ENCODE peak calls at places on chromosomes 13 and 19, in five cellular contexts. G is K562, X is HepG2, N is GM12878, S is SK-N-SH. R is an unnamed sample.
A peak's percentile ranks its signal among the peaks of the same experiment; 100 is the strongest.

GRCh38 chr19:10000171-10000826 is 10.0 kb downstream of the COL5A3 start:
- DNase-seq in G (peak; percentile 85), X (peak; percentile 57), N (no peak), S (peak; percentile 89), R (peak; percentile 62)

GRCh38 chr13:108917581-108917980 is 288.2 kb downstream of the MYO16 start:
- DNase-seq in G (no peak), X (no peak), N (no peak), S (no peak), R (no peak)

GRCh38 chr13:41782086-41782485 is 178.8 kb downstream of the VWA8 start:
- DNase-seq in G (no peak), X (peak; percentile 24), N (no peak), S (no peak), R (no peak)

GRCh38 chr19:35786299-35787160 is 11.2 kb downstream of the ARHGAP33 start:
- DNase-seq in G (no peak), X (no peak), N (no peak), S (no peak), R (no peak)

GRCh38 chr19:13953021-13953531 is 767 bp downstream of the DCAF15 start:
- DNase-seq in G (peak; percentile 67), X (no peak), N (no peak), S (no peak), R (no peak)

GRCh38 chr13:80164451-80164850 is 176.5 kb downstream of the SPRY2 start:
- DNase-seq in G (no peak), X (no peak), N (no peak), S (no peak), R (no peak)

GRCh38 chr19:20038358-20039202 is 725 bp downstream of the ZNF682 start:
- DNase-seq in G (no peak), X (no peak), N (no peak), S (no peak), R (no peak)

GRCh38 chr19:16073988-16074387 is 2.3 kb upstream of the TPM4 start:
- DNase-seq in G (no peak), X (no peak), N (no peak), S (no peak), R (no peak)

GRCh38 chr13:95146486-95146885 is 154.8 kb downstream of the ABCC4 start:
- DNase-seq in G (no peak), X (no peak), N (no peak), S (no peak), R (no peak)

GRCh38 chr19:50969413-50969760 is at the start of gene KLK6:
- DNase-seq in G (no peak), X (peak; percentile 18), N (no peak), S (no peak), R (peak; percentile 76)

GRCh38 chr13:99681695-99682094 is 180.4 kb downstream of the TM9SF2 start:
- DNase-seq in G (no peak), X (no peak), N (no peak), S (no peak), R (no peak)

GRCh38 chr13:99671746-99672145 is 170.5 kb downstream of the TM9SF2 start:
- DNase-seq in G (no peak), X (no peak), N (no peak), S (no peak), R (no peak)

GRCh38 chr13:99677388-99677951 is 176.2 kb downstream of the TM9SF2 start:
- DNase-seq in G (no peak), X (no peak), N (no peak), S (peak; percentile 44), R (no peak)
- H3K4me1 ChIP-seq in G (no peaks in the 10 kb centered on the region), X (no peaks in the 10 kb centered on the region), N (no peaks in the 10 kb centered on the region), S (peaks cover 6% of the 10 kb centered on the region), R (peaks cover 17% of the 10 kb centered on the region)

GRCh38 chr13:112179421-112179820 is 112.5 kb downstream of the SOX1 start:
- DNase-seq in G (no peak), X (no peak), N (no peak), S (no peak), R (no peak)

GRCh38 chr13:112176746-112177119 is 109.8 kb downstream of the SOX1 start:
- DNase-seq in G (no peak), X (no peak), N (no peak), S (no peak), R (no peak)

GRCh38 chr13:112178769-112179168 is 111.8 kb downstream of the SOX1 start:
- DNase-seq in G (no peak), X (no peak), N (no peak), S (no peak), R (no peak)

GRCh38 chr13:112177459-112177858 is 110.5 kb downstream of the SOX1 start:
- DNase-seq in G (no peak), X (no peak), N (no peak), S (no peak), R (no peak)

GRCh38 chr13:112177889-112178288 is 110.9 kb downstream of the SOX1 start:
- DNase-seq in G (no peak), X (no peak), N (no peak), S (no peak), R (no peak)
- TF ChIP-seq CTCF in G (no peak), X (no peak), N (no peak), S (no peak), R (no peak)

DNA sequence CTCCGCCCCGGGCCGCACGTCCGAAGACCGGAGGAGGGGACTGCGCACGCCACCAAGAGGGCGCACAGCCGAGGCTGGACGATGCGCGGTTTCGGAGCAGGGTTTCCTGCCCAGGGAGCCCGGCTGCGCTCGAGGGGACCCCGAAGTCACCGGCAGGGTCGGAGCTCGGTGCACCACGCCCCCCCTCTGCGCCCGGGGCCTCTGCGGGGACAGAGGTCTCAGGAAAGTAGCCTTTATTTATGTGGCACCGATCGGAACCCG is 108.9 kb upstream of the DOCK9 start:
- DNase-seq in G (no peak), X (no peak), N (no peak), S (no peak), R (no peak)
- TF ChIP-seq ZBTB33 in G (no peak), X (no peak), N (no peak), S (no peak), R (no peak)

DNA sequence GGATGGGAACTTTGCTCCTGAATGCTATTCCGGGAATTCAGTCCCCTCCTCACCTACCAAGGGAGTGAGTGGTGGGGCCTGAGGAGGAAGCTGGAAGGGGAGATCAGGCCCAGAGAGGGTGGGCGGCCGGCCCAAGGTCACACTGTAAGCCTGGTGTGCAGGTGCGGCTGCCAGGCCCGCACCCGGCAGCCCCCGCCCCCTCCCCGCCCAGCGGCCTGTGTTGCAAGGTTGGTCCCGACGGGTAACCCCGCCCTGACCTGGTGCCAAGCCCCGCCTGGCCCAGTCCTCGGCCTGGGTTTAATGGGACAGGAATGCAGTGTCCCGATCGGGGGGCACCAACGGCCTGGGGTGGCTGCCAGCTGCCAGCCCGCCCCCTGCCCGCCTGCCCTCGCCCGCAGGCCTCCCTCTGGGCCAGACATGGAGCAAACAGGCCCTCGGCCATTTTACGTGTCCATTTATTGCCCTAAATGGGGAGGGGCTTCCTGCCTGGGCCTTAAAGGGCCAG is 5.5 kb downstream of the ZBTB7A start:
- DNase-seq in G (no peak), X (peak; percentile 65), N (no peak), S (no peak), R (no peak)
- H3K4me1 ChIP-seq in G (peaks cover 36% of the 10 kb centered on the region), X (peaks cover 68% of the 10 kb centered on the region), N (peaks cover 29% of the 10 kb centered on the region), S (peaks cover 10% of the 10 kb centered on the region), R (peaks cover 57% of the 10 kb centered on the region)

DNA sequence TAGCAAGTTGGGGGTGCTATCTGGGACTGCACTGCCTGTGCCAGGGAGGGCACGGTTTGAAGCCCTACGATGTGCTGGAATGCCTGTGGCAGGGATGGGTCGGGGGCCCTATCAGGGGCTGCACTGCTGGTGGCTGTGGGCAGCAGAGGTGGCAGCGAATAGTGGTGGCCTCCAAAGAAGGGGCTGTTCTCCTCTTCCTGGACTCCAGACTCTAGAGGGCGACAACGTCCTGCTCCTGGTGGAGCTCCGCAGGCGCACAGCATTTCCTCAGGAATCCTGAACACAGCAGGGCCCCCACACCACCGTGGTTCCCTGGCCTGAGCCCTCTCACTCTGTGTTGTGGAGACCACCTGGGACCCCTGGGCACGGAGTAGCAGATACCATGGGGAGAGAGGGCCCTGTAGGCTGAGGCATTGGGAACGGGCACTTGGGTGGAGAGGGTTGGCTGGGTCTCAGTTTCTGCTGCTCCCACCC is 145.6 kb downstream of the TNFRSF19 start:
- DNase-seq in G (peak; percentile 36), X (peak; percentile 62), N (no peak), S (no peak), R (peak; percentile 18)
- TF ChIP-seq CTCF in G (peak; percentile 69), X (peak; percentile 94), N (peak; percentile 17), S (peak; percentile 29), R (peak; percentile 61)

GRCh38 chr19:32041681-32042292 is 303.6 kb upstream of the ZNF507 start:
- DNase-seq in G (peak; percentile 59), X (peak; percentile 16), N (no peak), S (peak; percentile 72), R (no peak)
- TF ChIP-seq ZBTB33 in G (no peak), X (no peak), N (no peak), S (no peak), R (no peak)

GRCh38 chr13:113207890-113208423 is 512 bp downstream of the PCID2 start:
- DNase-seq in G (no peak), X (peak; percentile 26), N (no peak), S (no peak), R (no peak)

GRCh38 chr13:113203507-113204377 is 4.7 kb downstream of the PCID2 start:
- DNase-seq in G (no peak), X (no peak), N (no peak), S (no peak), R (no peak)

GRCh38 chr13:113202912-113203311 is 5.6 kb downstream of the PCID2 start:
- DNase-seq in G (no peak), X (no peak), N (no peak), S (no peak), R (no peak)

GRCh38 chr13:113204378-113204734 is 4.1 kb downstream of the PCID2 start:
- DNase-seq in G (no peak), X (no peak), N (no peak), S (no peak), R (no peak)

DNA sequence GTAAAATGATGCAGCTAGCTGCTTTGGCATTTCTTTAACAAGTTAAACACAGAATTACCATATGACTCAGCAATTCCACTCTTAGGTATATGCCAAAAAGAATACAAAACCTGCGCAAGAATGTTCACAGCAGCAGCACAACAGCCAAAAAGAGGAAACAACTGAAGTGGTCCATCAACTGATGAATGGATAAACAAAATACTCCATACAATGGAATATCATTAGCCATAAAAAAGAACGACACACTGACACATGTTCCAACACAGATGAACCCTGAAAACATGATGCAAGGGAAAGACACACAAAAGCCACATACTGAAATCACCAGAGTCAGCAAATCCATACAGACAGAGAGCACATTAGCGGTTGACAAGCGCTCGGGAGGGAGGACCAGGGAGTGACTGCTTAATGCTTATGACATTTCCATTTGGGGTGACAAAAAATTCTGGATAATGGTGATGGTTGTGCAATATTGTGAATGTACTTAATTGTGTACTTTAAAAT is 3.0 kb downstream of the PCID2 start:
- DNase-seq in G (no peak), X (no peak), N (no peak), S (no peak), R (no peak)
- H3K4me1 ChIP-seq in G (peaks cover 21% of the 10 kb centered on the region), X (peaks cover 54% of the 10 kb centered on the region), N (no peaks in the 10 kb centered on the region), S (peaks cover 27% of the 10 kb centered on the region), R (peaks cover 16% of the 10 kb centered on the region)

R was measured in HCT116.